ENCODE peak calls at places on chromosome 15, in eight cellular contexts. G is GM12892, P is neural progenitor cell, D is esophagus squamous epithelium, V is BJ, Y is sigmoid colon, R is AG20443, K is NCI-H774. Q is an unnamed sample.

GRCh38 chr15:69909719-69910444 is 187.8 kb downstream of the TLE3 start:
- DNase-seq in G (no peak), P (peak; percentile 26), D (no peak), V (no peak), Y (no peak), R (no peak), K (no peak), Q (no peak)

GRCh38 chr15:61383421-61383820 is 154.3 kb upstream of the RORA start:
- DNase-seq in G (no peak), P (no peak), D (no peak), V (peak; percentile 16), Y (no peak), R (peak; percentile 52), K (no peak), Q (peak; percentile 38)

GRCh38 chr15:78915341-78916087 is 29.3 kb downstream of the CTSH start:
- DNase-seq in G (no peak), P (no peak), D (no peak), V (no peak), Y (peak; percentile 82), R (peak; percentile 50), K (no peak), Q (no peak)

GRCh38 chr15:85499498-85499897 is 119.1 kb downstream of the AKAP13 start:
- DNase-seq in G (no peak), P (no peak), D (no peak), V (no peak), Y (no peak), R (no peak), K (no peak), Q (no peak)

GRCh38 chr15:72199721-72200212 is 2.2 kb upstream of the GRAMD2A start:
- DNase-seq in G (peak; percentile 73), P (peak; percentile 69), D (peak; percentile 16), V (no peak), Y (peak; percentile 85), R (peak; percentile 81), K (peak; percentile 41), Q (peak; percentile 86)

GRCh38 chr15:89116404-89116803 is 28.1 kb downstream of the ABHD2 start:
- DNase-seq in G (no peak), P (no peak), D (no peak), V (no peak), Y (no peak), R (no peak), K (peak; percentile 96), Q (no peak)

GRCh38 chr15:56524915-56525314 is 60.0 kb upstream of the MNS1 start:
- DNase-seq in G (no peak), P (no peak), D (no peak), V (no peak), Y (no peak), R (peak; percentile 30), K (no peak), Q (peak; percentile 6)

GRCh38 chr15:56249080-56249479 is 5.4 kb upstream of the RFX7 start:
- DNase-seq in G (no peak), P (peak; percentile 76), D (no peak), V (no peak), Y (no peak), R (peak; percentile 44), K (no peak), Q (peak; percentile 78)

GRCh38 chr15:42107483-42107882 is 13.1 kb upstream of the PLA2G4D start:
- DNase-seq in G (no peak), P (no peak), D (no peak), V (no peak), Y (no peak), R (peak; percentile 9), K (peak; percentile 70), Q (no peak)

GRCh38 chr15:54808321-54808720 is 388.4 kb downstream of the RSL24D1 start:
- DNase-seq in G (no peak), P (no peak), D (no peak), V (no peak), Y (no peak), R (no peak), K (no peak), Q (no peak)

GRCh38 chr15:75697523-75698398 is 14.9 kb downstream of the CSPG4 start:
- DNase-seq in G (no peak), P (no peak), D (no peak), V (no peak), Y (peak; percentile 93), R (no peak), K (no peak), Q (no peak)

GRCh38 chr15:90435652-90436337 is 47.8 kb downstream of the IQGAP1 start:
- DNase-seq in G (no peak), P (no peak), D (no peak), V (no peak), Y (no peak), R (no peak), K (no peak), Q (no peak)

GRCh38 chr15:78368671-78369070 is 28.5 kb downstream of the CRABP1 start:
- DNase-seq in G (no peak), P (peak; percentile 87), D (no peak), V (no peak), Y (no peak), R (peak; percentile 38), K (no peak), Q (no peak)

GRCh38 chr15:32881528-32881927 is 163.7 kb downstream of the GREM1 start:
- DNase-seq in G (no peak), P (no peak), D (no peak), V (no peak), Y (no peak), R (no peak), K (no peak), Q (no peak)

GRCh38 chr15:99984491-99985243 is 251.4 kb upstream of the LYSMD4 start:
- DNase-seq in G (no peak), P (no peak), D (no peak), V (no peak), Y (no peak), R (no peak), K (no peak), Q (no peak)

GRCh38 chr15:78265752-78266224 is 1.4 kb downstream of the DNAJA4 start:
- DNase-seq in G (no peak), P (no peak), D (no peak), V (peak; percentile 50), Y (no peak), R (no peak), K (no peak), Q (peak; percentile 55)